ENCODE peak calls at places on chromosomes 11 and 22, in ten cellular contexts. One of them, this sample, is unnamed.

GRCh38 chr22:39206491-39206890 is 38.3 kb downstream of the PDGFB start:
- DNase-seq in D341Med: peak
- DNase-seq in IMR-90: no peak
- DNase-seq in activated CD4-positive, alpha-beta T cell treated with anti-CD3 and anti-CD28 coated beads, Interleukin-2, amount 50 U/mL, for 1 hour: no peak
- DNase-seq in NCI-H2227 treated with DMSO at 0.1 percent for 48 hours: no peak
- DNase-seq in nucleus accumbens: no peak
- DNase-seq in heart left ventricle: no peak
- DNase-seq in tibial artery: no peak
- DNase-seq in GM13977: no peak
- DNase-seq in nephron progenitor cell: no peak
- DNase-seq in this sample: no peak

GRCh38 chr11:110069158-110069737 is 23.9 kb upstream of the ZC3H12C start:
- DNase-seq in tibial artery: peak
- DNase-seq in activated CD4-positive, alpha-beta T cell treated with anti-CD3 and anti-CD28 coated beads, Interleukin-2, amount 50 U/mL, for 1 hour: no peak
- DNase-seq in heart left ventricle: peak
- DNase-seq in nephron progenitor cell: no peak
- DNase-seq in nucleus accumbens: no peak
- DNase-seq in NCI-H2227 treated with DMSO at 0.1 percent for 48 hours: no peak
- DNase-seq in GM13977: no peak
- DNase-seq in D341Med: no peak
- DNase-seq in IMR-90: peak
- DNase-seq in this sample: no peak

GRCh38 chr11:118625976-118626375 is 18.6 kb downstream of the PHLDB1 start:
- DNase-seq in IMR-90: no peak
- DNase-seq in GM13977: no peak
- DNase-seq in nucleus accumbens: no peak
- DNase-seq in tibial artery: no peak
- DNase-seq in NCI-H2227 treated with DMSO at 0.1 percent for 48 hours: peak
- DNase-seq in nephron progenitor cell: no peak
- DNase-seq in D341Med: no peak
- DNase-seq in activated CD4-positive, alpha-beta T cell treated with anti-CD3 and anti-CD28 coated beads, Interleukin-2, amount 50 U/mL, for 1 hour: no peak
- DNase-seq in heart left ventricle: peak
- DNase-seq in this sample: no peak

GRCh38 chr22:50676661-50677492 is 4.3 kb downstream of the SHANK3 start:
- DNase-seq in activated CD4-positive, alpha-beta T cell treated with anti-CD3 and anti-CD28 coated beads, Interleukin-2, amount 50 U/mL, for 1 hour: no peak
- DNase-seq in D341Med: peak
- DNase-seq in heart left ventricle: no peak
- DNase-seq in GM13977: no peak
- DNase-seq in NCI-H2227 treated with DMSO at 0.1 percent for 48 hours: no peak
- DNase-seq in nucleus accumbens: no peak
- DNase-seq in IMR-90: no peak
- DNase-seq in tibial artery: no peak
- DNase-seq in nephron progenitor cell: no peak
- DNase-seq in this sample: no peak

GRCh38 chr22:24289138-24289537 is 18.5 kb downstream of the SPECC1L start:
- DNase-seq in heart left ventricle: no peak
- DNase-seq in nephron progenitor cell: no peak
- DNase-seq in GM13977: no peak
- DNase-seq in nucleus accumbens: no peak
- DNase-seq in IMR-90: peak
- DNase-seq in NCI-H2227 treated with DMSO at 0.1 percent for 48 hours: no peak
- DNase-seq in tibial artery: no peak
- DNase-seq in D341Med: no peak
- DNase-seq in activated CD4-positive, alpha-beta T cell treated with anti-CD3 and anti-CD28 coated beads, Interleukin-2, amount 50 U/mL, for 1 hour: no peak
- DNase-seq in this sample: no peak

GRCh38 chr11:129828301-129828836 is 12.7 kb downstream of the TMEM45B start:
- DNase-seq in IMR-90: no peak
- DNase-seq in nucleus accumbens: no peak
- DNase-seq in NCI-H2227 treated with DMSO at 0.1 percent for 48 hours: no peak
- DNase-seq in activated CD4-positive, alpha-beta T cell treated with anti-CD3 and anti-CD28 coated beads, Interleukin-2, amount 50 U/mL, for 1 hour: no peak
- DNase-seq in heart left ventricle: no peak
- DNase-seq in GM13977: no peak
- DNase-seq in D341Med: no peak
- DNase-seq in nephron progenitor cell: no peak
- DNase-seq in tibial artery: no peak
- DNase-seq in this sample: no peak

GRCh38 chr22:30270841-30271240 is 4.2 kb upstream of the OSM start:
- DNase-seq in activated CD4-positive, alpha-beta T cell treated with anti-CD3 and anti-CD28 coated beads, Interleukin-2, amount 50 U/mL, for 1 hour: no peak
- DNase-seq in IMR-90: peak
- DNase-seq in nephron progenitor cell: no peak
- DNase-seq in NCI-H2227 treated with DMSO at 0.1 percent for 48 hours: no peak
- DNase-seq in GM13977: no peak
- DNase-seq in heart left ventricle: peak
- DNase-seq in tibial artery: peak
- DNase-seq in D341Med: no peak
- DNase-seq in nucleus accumbens: peak
- DNase-seq in this sample: peak

GRCh38 chr11:64250875-64251721 is at the start of gene PLCB3:
- DNase-seq in D341Med: peak
- DNase-seq in NCI-H2227 treated with DMSO at 0.1 percent for 48 hours: peak
- DNase-seq in tibial artery: no peak
- DNase-seq in IMR-90: no peak
- DNase-seq in heart left ventricle: peak
- DNase-seq in nucleus accumbens: peak
- DNase-seq in GM13977: peak
- DNase-seq in activated CD4-positive, alpha-beta T cell treated with anti-CD3 and anti-CD28 coated beads, Interleukin-2, amount 50 U/mL, for 1 hour: peak
- DNase-seq in nephron progenitor cell: peak
- DNase-seq in this sample: peak

GRCh38 chr22:32123657-32124056 is 35.4 kb downstream of the C22orf42 start:
- DNase-seq in nucleus accumbens: no peak
- DNase-seq in tibial artery: no peak
- DNase-seq in activated CD4-positive, alpha-beta T cell treated with anti-CD3 and anti-CD28 coated beads, Interleukin-2, amount 50 U/mL, for 1 hour: no peak
- DNase-seq in nephron progenitor cell: peak
- DNase-seq in heart left ventricle: no peak
- DNase-seq in D341Med: no peak
- DNase-seq in IMR-90: no peak
- DNase-seq in NCI-H2227 treated with DMSO at 0.1 percent for 48 hours: no peak
- DNase-seq in GM13977: no peak
- DNase-seq in this sample: no peak

GRCh38 chr11:115126515-115127208 is 377.6 kb downstream of the CADM1 start:
- DNase-seq in GM13977: peak
- DNase-seq in NCI-H2227 treated with DMSO at 0.1 percent for 48 hours: no peak
- DNase-seq in nucleus accumbens: no peak
- DNase-seq in heart left ventricle: no peak
- DNase-seq in D341Med: peak
- DNase-seq in tibial artery: no peak
- DNase-seq in nephron progenitor cell: no peak
- DNase-seq in IMR-90: no peak
- DNase-seq in activated CD4-positive, alpha-beta T cell treated with anti-CD3 and anti-CD28 coated beads, Interleukin-2, amount 50 U/mL, for 1 hour: no peak
- DNase-seq in this sample: no peak

GRCh38 chr22:35648066-35649025 is at the start of gene APOL6:
- DNase-seq in GM13977: peak
- DNase-seq in activated CD4-positive, alpha-beta T cell treated with anti-CD3 and anti-CD28 coated beads, Interleukin-2, amount 50 U/mL, for 1 hour: peak
- DNase-seq in D341Med: no peak
- DNase-seq in tibial artery: no peak
- DNase-seq in IMR-90: peak
- DNase-seq in nucleus accumbens: no peak
- DNase-seq in nephron progenitor cell: no peak
- DNase-seq in NCI-H2227 treated with DMSO at 0.1 percent for 48 hours: no peak
- DNase-seq in heart left ventricle: no peak
- DNase-seq in this sample: peak

GRCh38 chr11:91857194-91857593 is 367.4 kb upstream of the FAT3 start:
- DNase-seq in IMR-90: no peak
- DNase-seq in D341Med: no peak
- DNase-seq in heart left ventricle: no peak
- DNase-seq in GM13977: no peak
- DNase-seq in tibial artery: no peak
- DNase-seq in activated CD4-positive, alpha-beta T cell treated with anti-CD3 and anti-CD28 coated beads, Interleukin-2, amount 50 U/mL, for 1 hour: no peak
- DNase-seq in nephron progenitor cell: no peak
- DNase-seq in NCI-H2227 treated with DMSO at 0.1 percent for 48 hours: no peak
- DNase-seq in nucleus accumbens: no peak
- DNase-seq in this sample: no peak

GRCh38 chr11:120079750-120080610 is 57.9 kb downstream of the TRIM29 start:
- DNase-seq in NCI-H2227 treated with DMSO at 0.1 percent for 48 hours: no peak
- DNase-seq in heart left ventricle: no peak
- DNase-seq in IMR-90: no peak
- DNase-seq in D341Med: peak
- DNase-seq in nucleus accumbens: no peak
- DNase-seq in tibial artery: no peak
- DNase-seq in nephron progenitor cell: no peak
- DNase-seq in activated CD4-positive, alpha-beta T cell treated with anti-CD3 and anti-CD28 coated beads, Interleukin-2, amount 50 U/mL, for 1 hour: peak
- DNase-seq in GM13977: no peak
- DNase-seq in this sample: no peak

GRCh38 chr11:74681686-74682651 is 49.3 kb downstream of the CHRDL2 start:
- DNase-seq in IMR-90: peak
- DNase-seq in GM13977: no peak
- DNase-seq in NCI-H2227 treated with DMSO at 0.1 percent for 48 hours: no peak
- DNase-seq in heart left ventricle: peak
- DNase-seq in nucleus accumbens: no peak
- DNase-seq in D341Med: no peak
- DNase-seq in nephron progenitor cell: no peak
- DNase-seq in activated CD4-positive, alpha-beta T cell treated with anti-CD3 and anti-CD28 coated beads, Interleukin-2, amount 50 U/mL, for 1 hour: no peak
- DNase-seq in tibial artery: peak
- DNase-seq in this sample: peak

GRCh38 chr11:132187391-132187790 is 817.0 kb downstream of the NTM start:
- DNase-seq in activated CD4-positive, alpha-beta T cell treated with anti-CD3 and anti-CD28 coated beads, Interleukin-2, amount 50 U/mL, for 1 hour: no peak
- DNase-seq in GM13977: no peak
- DNase-seq in nucleus accumbens: no peak
- DNase-seq in tibial artery: no peak
- DNase-seq in heart left ventricle: no peak
- DNase-seq in NCI-H2227 treated with DMSO at 0.1 percent for 48 hours: no peak
- DNase-seq in IMR-90: no peak
- DNase-seq in D341Med: no peak
- DNase-seq in nephron progenitor cell: peak
- DNase-seq in this sample: no peak

This sample was measured in amygdala.